ENCODE peak calls at places on chromosome 16, in nine cellular contexts. Q, C, L, R, E, X, U, N and V are unnamed samples.
A peak's percentile ranks its signal among the peaks of the same experiment; 100 is the strongest.

GRCh38 chr16:77599793-77600415 is 122.4 kb upstream of the NUDT7 start:
- DNase-seq in U (no peak), X (no peak), C (no peak), E (peak; percentile 43), R (peak; percentile 68), N (peak; percentile 46), L (no peak), Q (no peak), V (peak; percentile 17)

GRCh38 chr16:89268987-89269735 is 51.7 kb downstream of the ZNF778 start:
- DNase-seq in N (peak; percentile 65), E (peak; percentile 29), X (no peak), Q (no peak), L (no peak), U (no peak), C (no peak), R (no peak), V (no peak)

GRCh38 chr16:25395528-25395927 is 137.9 kb upstream of the ZKSCAN2 start:
- DNase-seq in R (no peak), E (peak; percentile 18), C (no peak), X (no peak), Q (no peak), N (no peak), U (no peak), L (no peak), V (no peak)

GRCh38 chr16:10749680-10750035 is 6.0 kb downstream of the NUBP1 start:
- DNase-seq in R (no peak), X (no peak), Q (no peak), E (peak; percentile 4), C (no peak), N (no peak), L (no peak), U (no peak), V (no peak)

GRCh38 chr16:76668207-76668725 is 391.1 kb downstream of the CNTNAP4 start:
- DNase-seq in U (no peak), N (no peak), E (no peak), X (no peak), R (peak; percentile 77), Q (no peak), L (no peak), C (no peak), V (no peak)

GRCh38 chr16:8611886-8612595 is 9.5 kb upstream of the METTL22 start:
- DNase-seq in Q (no peak), U (no peak), X (no peak), R (no peak), C (no peak), E (no peak), L (no peak), N (no peak), V (no peak)

GRCh38 chr16:13348416-13348815 is 447.0 kb downstream of the SHISA9 start:
- DNase-seq in L (no peak), Q (no peak), C (no peak), N (no peak), X (no peak), R (no peak), E (no peak), U (no peak), V (no peak)

GRCh38 chr16:88760424-88761142 is 24.4 kb downstream of the PIEZO1 start:
- DNase-seq in U (no peak), L (no peak), E (no peak), N (no peak), X (no peak), R (no peak), Q (no peak), C (no peak), V (no peak)

GRCh38 chr16:27472091-27473020 is 70.4 kb downstream of the IL21R start:
- DNase-seq in C (no peak), L (no peak), U (no peak), X (no peak), N (no peak), Q (no peak), R (no peak), E (no peak), V (no peak)

GRCh38 chr16:72149676-72150464 is 22.1 kb downstream of the PMFBP1 start:
- DNase-seq in L (no peak), U (no peak), E (no peak), C (no peak), N (no peak), R (peak; percentile 86), X (no peak), Q (no peak), V (no peak)
- TF ChIP-seq CTCF in L (no peak), U (no peak), E (peak; percentile 11), C (no peak), N (no peak), R (peak; percentile 81), X (no peak), Q (no peak), V (no peak)

GRCh38 chr16:67833418-67834241 is 8.5 kb upstream of the THAP11 start:
- DNase-seq in R (peak; percentile 97), U (peak; percentile 97), N (peak; percentile 96), X (peak; percentile 76), Q (peak; percentile 96), E (peak; percentile 85), C (peak; percentile 80), L (peak; percentile 94), V (peak; percentile 91)
- H3K27ac ChIP-seq in R (no peak overlapping the region), U (peak overlapping the region; percentile 80), N (peak overlapping the region; percentile 80), X (peak overlapping the region; percentile 69), Q (peak overlapping the region; percentile 81), E (peak overlapping the region; percentile 24), C (peak overlapping the region; percentile 56), L (no peak overlapping the region), V (peak overlapping the region; percentile 81)

DNA sequence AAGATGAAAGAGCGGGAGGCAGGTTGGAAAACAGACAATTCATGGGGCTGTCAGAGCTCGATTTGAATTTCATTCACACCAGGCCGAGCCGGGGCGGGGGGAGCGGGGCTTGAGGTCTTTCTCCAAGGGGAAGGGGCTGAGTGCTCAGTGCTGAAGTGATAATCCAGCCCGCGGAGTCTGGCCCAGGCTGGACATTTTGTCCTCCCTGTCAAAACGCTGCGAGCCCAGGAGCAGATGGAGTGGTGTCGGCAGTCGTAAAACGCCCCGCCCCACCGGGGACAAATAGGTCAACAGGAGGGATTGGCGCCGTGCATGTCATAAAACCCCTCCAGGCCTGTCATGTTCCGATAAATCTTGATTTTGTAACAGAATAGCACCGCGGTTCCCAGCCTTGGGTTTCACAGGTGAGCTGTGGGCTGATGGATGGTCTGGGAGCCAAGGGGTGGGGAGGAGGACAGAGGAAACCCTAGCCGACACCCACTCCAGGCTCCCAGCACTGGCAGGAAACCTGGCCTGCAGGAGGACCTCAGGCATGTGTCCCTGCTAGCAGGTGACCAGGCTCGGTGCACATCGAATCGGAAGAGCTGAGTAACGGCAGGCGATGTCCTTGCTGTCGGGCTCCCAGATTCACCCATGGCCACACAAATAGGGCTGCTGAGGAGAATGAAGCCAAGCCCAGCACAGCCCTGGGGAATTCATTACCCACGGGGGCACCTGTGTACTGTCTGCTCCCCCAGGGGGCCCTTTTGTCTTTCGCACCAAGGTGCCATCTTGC is 341.4 kb downstream of the FOXL1 start:
- DNase-seq in E (no peak), R (no peak), U (no peak), N (no peak), X (no peak), C (no peak), L (no peak), Q (peak; percentile 49), V (no peak)
- TF ChIP-seq CTCF in E (no peak), R (no peak), U (no peak), N (no peak), X (no peak), C (no peak), L (no peak), Q (no peak), V (no peak)

GRCh38 chr16:84917492-84917891 is 93.8 kb downstream of the ZDHHC7 start:
- DNase-seq in X (no peak), R (no peak), C (no peak), Q (no peak), N (no peak), L (no peak), E (no peak), U (no peak), V (no peak)
- H3K27ac ChIP-seq in X (no peak overlapping the region), R (no peak overlapping the region), C (no peak overlapping the region), Q (peak overlapping the region; percentile 74), N (no peak overlapping the region), L (no peak overlapping the region), E (no peak overlapping the region), U (no peak overlapping the region), V (no peak overlapping the region)

GRCh38 chr16:46857261-46857962 is 26.4 kb upstream of the C16orf87 start:
- DNase-seq in X (no peak), N (no peak), C (no peak), U (peak; percentile 62), R (no peak), E (peak; percentile 44), L (no peak), Q (no peak), V (peak; percentile 41)
- TF ChIP-seq CTCF in X (no peak), N (peak; percentile 38), C (peak; percentile 64), U (peak; percentile 56), R (peak; percentile 60), E (peak; percentile 36), L (peak; percentile 28), Q (peak; percentile 57), V (peak; percentile 22)

DNA sequence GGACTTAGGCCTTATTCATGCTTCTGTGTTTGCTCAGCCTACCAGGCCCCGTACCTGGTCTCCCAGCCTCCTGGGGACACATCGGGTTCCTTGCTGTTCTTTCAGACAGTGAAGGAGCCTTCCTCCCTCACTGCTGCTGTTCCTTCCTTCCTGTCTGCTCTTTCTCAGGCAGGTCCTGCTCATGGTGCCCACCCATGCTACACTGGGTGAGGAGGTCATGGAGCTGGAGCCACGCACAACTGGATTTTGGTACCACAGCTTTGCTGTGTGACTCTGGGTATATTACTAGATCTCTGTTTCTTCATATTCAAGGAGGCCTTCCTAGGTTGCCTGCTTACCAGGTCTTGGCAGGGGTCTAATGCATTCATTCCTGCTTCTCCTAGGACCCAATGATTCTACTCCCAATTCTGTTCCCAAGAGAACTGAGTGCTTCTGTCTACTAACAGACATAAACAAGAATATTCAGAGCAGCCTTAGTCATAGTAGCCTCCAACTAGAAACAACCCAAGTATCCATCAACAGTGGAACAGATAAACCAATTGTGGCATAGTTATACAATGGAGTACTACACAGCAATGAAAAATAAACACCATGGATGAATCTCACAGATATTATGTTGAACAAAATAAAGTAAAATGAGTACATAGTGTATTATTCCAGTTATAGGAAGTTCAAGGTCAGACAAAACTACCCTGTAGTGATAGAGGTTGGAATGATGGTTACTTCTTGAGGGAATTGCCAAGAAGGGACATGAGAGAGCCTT is 121.8 kb downstream of the CMIP start:
- DNase-seq in E (no peak), R (no peak), X (no peak), N (no peak), C (no peak), L (no peak), U (no peak), Q (no peak), V (no peak)
- H3K27ac ChIP-seq in E (no peak overlapping the region), R (peak overlapping the region; percentile 49), X (no peak overlapping the region), N (no peak overlapping the region), C (no peak overlapping the region), L (no peak overlapping the region), U (no peak overlapping the region), Q (no peak overlapping the region), V (peak overlapping the region; percentile 14)